ENCODE peak calls at places on chromosomes 6 and 20, in six cellular contexts. C is stomach, F is transverse colon, P is A549, N is tibial nerve, E is ovary. S is an unnamed sample.

GRCh38 chr6:10951675-10952282 is 64.9 kb downstream of the SYCP2L start:
- DNase-seq in E (no peak), P (peak; percentile 23), N (no peak), C (no peak), F (no peak), S (no peak)

GRCh38 chr6:130843575-130844320 is 16.5 kb downstream of the SMLR1 start:
- DNase-seq in P (peak; percentile 4), C (no peak), E (no peak), F (no peak), N (peak; percentile 27), S (no peak)

GRCh38 chr6:168791916-168792315 is 350.9 kb downstream of the SMOC2 start:
- DNase-seq in C (no peak), E (no peak), N (no peak), P (no peak), F (no peak), S (no peak)

GRCh38 chr20:20480689-20481088 is 112.8 kb downstream of the INSM1 start:
- DNase-seq in P (no peak), N (no peak), C (no peak), F (no peak), E (no peak), S (no peak)

GRCh38 chr6:124961784-124962611 is at the start of gene RNF217:
- DNase-seq in C (peak; percentile 55), N (peak; percentile 63), P (peak; percentile 48), E (peak; percentile 83), F (peak; percentile 50), S (peak; percentile 90)

GRCh38 chr6:148223424-148223842 is 119.2 kb upstream of the SASH1 start:
- DNase-seq in F (no peak), N (no peak), C (no peak), E (no peak), P (no peak), S (no peak)

GRCh38 chr6:89281779-89282246 is 33.3 kb downstream of the GABRR2 start:
- DNase-seq in P (peak; percentile 58), C (peak; percentile 41), F (peak; percentile 49), E (no peak), N (no peak), S (no peak)

GRCh38 chr20:40630723-40631631 is 58.1 kb downstream of the MAFB start:
- DNase-seq in P (no peak), E (no peak), F (no peak), N (no peak), C (no peak), S (no peak)

GRCh38 chr6:33993653-33994052 is 152.2 kb downstream of the GRM4 start:
- DNase-seq in N (no peak), E (no peak), C (no peak), F (peak; percentile 5), P (no peak), S (no peak)

GRCh38 chr6:1838604-1839003 is 228.9 kb downstream of the FOXC1 start:
- DNase-seq in E (no peak), P (no peak), N (no peak), F (no peak), C (no peak), S (no peak)

GRCh38 chr6:3151705-3152104 is 5.6 kb downstream of the TUBB2A start:
- DNase-seq in F (no peak), N (no peak), P (no peak), E (no peak), C (no peak), S (no peak)

GRCh38 chr6:87724994-87725811 is 23.2 kb upstream of the AKIRIN2 start:
- DNase-seq in E (no peak), N (no peak), C (no peak), P (no peak), F (no peak), S (no peak)
- TF ChIP-seq EP300 in E (no peak), N (no peak), C (no peak), P (no peak), F (no peak), S (no peak)

GRCh38 chr6:41939091-41939847 is 2.3 kb downstream of the CCND3 start:
- DNase-seq in C (peak; percentile 30), P (no peak), F (peak; percentile 29), N (no peak), E (peak; percentile 38), S (peak; percentile 71)
- H3K4me3 ChIP-seq in C (no peak overlapping the region), P (peak overlapping the region; percentile 87), F (no peak overlapping the region), N (no peak overlapping the region), E (no peak overlapping the region), S (peak overlapping the region; percentile 66)

DNA sequence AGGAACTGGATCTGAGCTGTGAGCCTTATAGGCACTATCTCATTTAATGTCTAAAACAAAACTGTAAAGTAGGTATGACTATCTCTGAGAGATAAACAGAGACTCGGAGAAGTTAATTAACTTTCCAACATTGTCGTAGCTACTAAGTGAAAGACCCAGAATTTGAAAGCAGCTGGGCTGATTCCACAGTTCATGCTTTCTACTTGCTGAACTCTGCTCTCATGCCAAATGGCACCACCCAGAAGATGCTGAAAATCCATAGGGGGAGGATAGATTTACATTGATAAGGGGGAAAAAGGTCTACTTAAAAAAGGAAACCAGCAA is 214.8 kb upstream of the MARCKS start:
- DNase-seq in E (no peak), P (no peak), N (no peak), C (no peak), F (no peak), S (no peak)
- H3K4me1 ChIP-seq in E (peaks cover 3% of the 10 kb centered on the region), P (peaks cover 41% of the 10 kb centered on the region), N (no peaks in the 10 kb centered on the region), C (peaks cover 24% of the 10 kb centered on the region), F (peaks cover 53% of the 10 kb centered on the region), S (no peaks in the 10 kb centered on the region)

GRCh38 chr6:50962213-50962759 is 143.6 kb downstream of the TFAP2B start:
- DNase-seq in E (no peak), F (no peak), P (no peak), N (no peak), C (no peak), S (no peak)
- TF ChIP-seq EP300 in E (no peak), F (no peak), P (no peak), N (no peak), C (no peak), S (no peak)

GRCh38 chr6:56689663-56690062 is 47.0 kb upstream of the DST start:
- DNase-seq in E (no peak), C (no peak), N (no peak), P (no peak), F (no peak), S (no peak)
- H3K4me3 ChIP-seq in E (no peak overlapping the region), C (no peak overlapping the region), N (no peak overlapping the region), P (no peak overlapping the region), F (no peak overlapping the region), S (no peak overlapping the region)

S was measured in sigmoid colon.